ENCODE peak calls at places on chromosomes 7 and 10, in seven cellular contexts. R is foreskin keratinocyte; C is spleen; Q is naive thymus-derived CD4-positive, alpha-beta T cell; I is body of pancreas; V is DND-41; G is right atrium auricular region. U is an unnamed sample.

GRCh38 chr7:15783971-15784693 is 97.6 kb upstream of the MEOX2 start:
- DNase-seq in R (no peak), C (no peak), Q (no peak), V (no peak), G (no peak), I (no peak), U (no peak)

GRCh38 chr7:131553906-131554305 is 2.5 kb downstream of the PODXL start:
- DNase-seq in I (no peak), C (no peak), V (no peak), G (no peak), R (no peak), Q (no peak), U (no peak)

GRCh38 chr10:79149662-79150443 is 81.1 kb downstream of the ZMIZ1 start:
- DNase-seq in I (peak), Q (peak), V (peak), R (no peak), C (peak), G (peak), U (no peak)

GRCh38 chr7:11228515-11228914 is 254.8 kb downstream of the PHF14 start:
- DNase-seq in R (no peak), V (no peak), C (no peak), G (peak), Q (no peak), I (peak), U (no peak)

GRCh38 chr7:56063882-56064625 is at the start of gene SUMF2:
- DNase-seq in V (peak), Q (peak), I (peak), G (peak), R (peak), C (peak), U (no peak)

GRCh38 chr7:130593033-130593432 is 75.5 kb downstream of the COPG2 start:
- DNase-seq in R (no peak), G (no peak), Q (no peak), C (no peak), V (no peak), I (no peak), U (no peak)

GRCh38 chr7:98284335-98285036 is 3.0 kb downstream of the BRI3 start:
- DNase-seq in G (peak), V (no peak), I (peak), C (peak), R (no peak), Q (no peak), U (no peak)

GRCh38 chr7:38628630-38629385 is 2.4 kb downstream of the AMPH start:
- DNase-seq in C (no peak), R (no peak), Q (no peak), G (no peak), V (no peak), I (no peak), U (no peak)

GRCh38 chr10:110508806-110509544 is 11.3 kb downstream of the DUSP5 start:
- DNase-seq in G (no peak), I (no peak), V (no peak), C (no peak), R (no peak), Q (no peak), U (no peak)

GRCh38 chr7:139594911-139595476 is 71.5 kb downstream of the CLEC2L start:
- DNase-seq in C (no peak), G (peak), I (no peak), V (no peak), R (no peak), Q (no peak), U (no peak)

GRCh38 chr7:23353172-23353571 is 54.0 kb downstream of the MALSU1 start:
- DNase-seq in C (no peak), R (no peak), V (no peak), G (no peak), I (no peak), Q (no peak), U (no peak)

GRCh38 chr10:74930962-74931361 is 104.6 kb downstream of the KAT6B start:
- DNase-seq in C (no peak), V (no peak), R (no peak), G (no peak), I (no peak), Q (no peak), U (no peak)

GRCh38 chr7:105816270-105816843 is 60.0 kb downstream of the ATXN7L1 start:
- DNase-seq in C (no peak), R (no peak), V (no peak), G (no peak), I (no peak), Q (no peak), U (no peak)

GRCh38 chr7:130946110-130946509 is 212.1 kb upstream of the KLF14 start:
- DNase-seq in V (no peak), G (no peak), R (no peak), C (no peak), Q (no peak), I (no peak), U (no peak)

GRCh38 chr10:106551501-106551900 is 613.0 kb downstream of the SORCS1 start:
- DNase-seq in G (no peak), C (no peak), V (no peak), I (no peak), Q (no peak), R (no peak), U (no peak)

GRCh38 chr10:113643183-113643582 is 20.7 kb downstream of the NRAP start:
- DNase-seq in R (no peak), V (no peak), G (no peak), Q (no peak), I (no peak), C (no peak), U (no peak)

GRCh38 chr10:45646384-45647050 is 26.1 kb downstream of the ZFAND4 start:
- DNase-seq in C (no peak), V (no peak), G (no peak), I (no peak), Q (no peak), R (no peak), U (no peak)

GRCh38 chr10:45644527-45644926 is 28.0 kb downstream of the ZFAND4 start:
- DNase-seq in G (no peak), Q (no peak), C (no peak), V (no peak), R (no peak), I (no peak), U (no peak)

GRCh38 chr10:45652511-45652910 is 20.1 kb downstream of the ZFAND4 start:
- DNase-seq in G (no peak), Q (no peak), C (no peak), I (no peak), V (no peak), R (no peak), U (no peak)

GRCh38 chr10:45649296-45649695 is 23.3 kb downstream of the ZFAND4 start:
- DNase-seq in I (no peak), C (no peak), Q (no peak), G (no peak), V (no peak), R (no peak), U (no peak)

DNA sequence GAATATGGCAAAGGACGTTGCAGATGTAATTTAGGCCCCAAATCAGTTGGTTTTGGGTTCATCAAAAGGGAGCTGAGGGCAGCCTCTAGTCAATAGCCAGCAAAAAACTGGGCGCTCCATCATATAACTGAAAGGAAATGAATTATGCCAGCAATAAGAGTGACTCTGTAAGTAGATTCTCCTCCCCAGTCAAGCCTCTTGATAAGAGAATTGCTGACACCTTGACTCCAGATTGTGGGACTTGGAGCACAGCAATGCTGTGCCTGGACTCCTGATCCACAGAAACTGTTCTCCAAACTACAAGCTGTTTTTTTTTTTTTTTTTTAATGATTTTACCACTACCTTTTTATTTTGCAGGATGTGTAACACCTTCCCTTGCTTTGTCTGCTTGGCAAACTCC is 25.5 kb downstream of the ZFAND4 start:
- DNase-seq in V (no peak), G (no peak), Q (no peak), R (no peak), C (no peak), I (no peak), U (no peak)
- H3K27ac ChIP-seq in V (no peak), G (peak), Q (no peak), R (no peak), C (no peak), I (no peak), U (no peak)

DNA sequence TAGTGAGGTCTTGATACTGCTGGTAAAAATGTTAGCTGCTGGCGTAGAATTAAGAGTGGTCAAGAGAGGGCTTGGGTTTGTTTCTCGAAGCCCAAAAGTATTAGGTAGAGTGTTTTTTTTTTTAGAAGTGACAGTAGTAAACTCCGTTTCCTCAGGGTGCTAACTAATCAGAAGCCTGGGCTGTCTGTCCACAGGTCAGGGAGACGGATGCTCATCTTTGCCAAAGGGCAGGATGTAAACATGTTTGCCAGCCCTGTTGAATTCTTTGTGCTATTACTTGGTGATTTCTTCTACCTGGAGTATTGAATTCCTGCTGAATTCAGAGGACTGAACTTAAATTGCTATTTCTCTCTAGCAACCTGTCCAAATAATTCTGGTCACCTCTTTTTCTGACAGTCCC is 117.1 kb downstream of the SND1 start:
- DNase-seq in Q (no peak), R (no peak), G (no peak), I (no peak), C (no peak), V (no peak), U (no peak)
- H3K27ac ChIP-seq in Q (no peak), R (no peak), G (no peak), I (no peak), C (no peak), V (no peak), U (no peak)

DNA sequence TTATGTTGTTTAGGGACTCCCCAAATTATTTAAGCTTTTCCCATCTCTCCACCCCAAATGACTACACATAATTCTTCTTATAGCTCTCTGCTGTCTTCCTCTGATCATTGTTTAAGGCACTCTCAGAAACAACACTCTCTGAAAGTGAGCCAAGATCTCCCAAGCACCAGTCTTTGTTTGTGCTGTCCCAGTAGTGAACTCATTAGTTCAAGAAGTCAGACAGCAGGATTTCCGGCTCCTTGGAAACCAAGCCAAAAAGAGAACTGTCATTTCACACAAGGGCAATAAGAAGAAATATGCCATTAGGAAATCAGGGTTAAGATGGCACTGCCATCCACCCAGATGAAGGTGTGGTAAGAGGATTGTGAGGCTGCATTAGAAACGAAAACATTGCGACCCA is 83.1 kb downstream of the FZD1 start:
- DNase-seq in C (no peak), G (no peak), Q (no peak), V (no peak), I (peak), R (no peak), U (no peak)
- H3K27ac ChIP-seq in C (no peak), G (no peak), Q (no peak), V (no peak), I (no peak), R (no peak), U (no peak)

GRCh38 chr7:27177795-27178320 is 3.7 kb upstream of the HOXA10 start:
- DNase-seq in C (peak), I (no peak), R (no peak), Q (no peak), V (no peak), G (no peak), U (no peak)

GRCh38 chr7:27175626-27176342 is 1.7 kb upstream of the HOXA10 start:
- DNase-seq in Q (no peak), C (peak), R (no peak), V (no peak), I (no peak), G (no peak), U (no peak)

GRCh38 chr7:27176962-27177794 is 3.1 kb upstream of the HOXA10 start:
- DNase-seq in G (no peak), V (no peak), R (no peak), C (peak), Q (no peak), I (no peak), U (no peak)

GRCh38 chr7:27175005-27175625 is 995 bp upstream of the HOXA10 start:
- DNase-seq in G (no peak), Q (no peak), C (peak), R (no peak), V (no peak), I (no peak), U (peak)

DNA sequence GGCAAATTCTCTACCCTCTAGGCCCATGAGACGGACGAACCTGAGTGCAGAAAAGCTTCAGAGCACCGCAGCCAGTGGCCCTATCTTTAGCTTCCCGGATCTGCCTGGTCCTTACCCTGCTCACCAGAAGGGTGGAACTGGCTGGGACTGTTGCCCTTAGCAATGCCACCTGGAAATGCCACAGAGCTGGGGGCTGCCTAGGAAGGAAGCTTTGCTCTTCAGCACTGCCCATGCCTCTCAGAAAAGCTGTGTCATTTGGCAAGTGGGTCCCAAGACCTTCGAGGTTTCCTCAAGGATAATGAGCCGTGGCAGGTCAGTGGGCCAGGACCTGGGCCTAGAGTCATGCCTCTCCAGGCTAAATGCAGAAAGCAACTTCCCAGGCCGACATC is 2.2 kb upstream of the HOXA10 start:
- DNase-seq in I (no peak), V (no peak), R (no peak), Q (no peak), C (peak), G (no peak), U (no peak)
- H3K27ac ChIP-seq in I (no peak), V (no peak), R (no peak), Q (no peak), C (no peak), G (no peak), U (peak)

DNA sequence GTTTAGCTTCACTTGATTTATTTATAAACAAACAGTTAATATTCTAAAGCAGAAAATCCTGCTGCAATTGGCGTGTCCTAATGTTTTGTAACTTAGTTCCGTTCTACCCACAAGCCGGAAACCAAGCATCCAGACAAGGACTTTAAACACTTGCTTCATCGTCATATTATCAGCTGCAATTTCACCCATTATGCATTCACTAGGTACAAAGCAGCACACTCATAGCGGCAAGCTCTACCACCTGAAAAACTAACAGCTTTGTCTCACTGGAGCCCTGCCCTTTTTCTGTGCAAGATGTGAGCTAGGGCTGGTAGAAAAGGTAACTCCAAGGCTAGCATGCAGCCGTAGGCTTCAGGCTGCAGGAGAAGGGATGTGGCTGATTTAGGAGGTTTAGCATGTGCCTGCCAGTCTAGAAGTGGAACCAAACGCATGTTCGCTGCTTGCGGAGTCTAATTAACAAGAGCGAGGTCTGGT is 43.7 kb upstream of the BPGM start:
- DNase-seq in V (peak), C (no peak), Q (peak), G (no peak), I (peak), R (no peak), U (no peak)
- H3K27ac ChIP-seq in V (no peak), C (peak), Q (no peak), G (peak), I (no peak), R (no peak), U (no peak)

DNA sequence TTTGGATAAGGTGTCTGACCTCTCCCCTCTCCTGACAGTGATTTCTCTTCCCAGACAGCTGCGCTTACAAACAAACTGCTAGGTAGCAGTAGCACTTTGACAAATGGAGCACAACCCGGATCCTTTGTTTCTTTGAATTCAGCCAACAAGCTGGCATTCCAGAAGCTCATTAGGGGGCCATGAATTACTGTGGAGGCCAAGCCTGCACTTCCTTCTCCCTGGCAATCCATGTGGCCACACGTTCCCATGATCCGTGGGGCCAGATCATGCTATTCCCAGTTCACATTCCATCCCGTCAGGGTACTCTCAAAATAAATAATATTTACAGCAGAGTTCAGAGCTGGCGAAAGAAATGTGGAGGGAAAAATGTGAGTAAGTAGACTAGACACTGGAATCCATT is 172.4 kb downstream of the PRPF18 start:
- DNase-seq in R (no peak), G (no peak), V (no peak), Q (no peak), I (peak), C (no peak), U (no peak)
- H3K27ac ChIP-seq in R (peak), G (no peak), V (no peak), Q (no peak), I (peak), C (no peak), U (peak)

GRCh38 chr10:3529691-3530090 is 255.3 kb downstream of the KLF6 start:
- DNase-seq in Q (no peak), R (no peak), G (no peak), I (no peak), C (no peak), V (no peak), U (no peak)

GRCh38 chr10:3531097-3531645 is 253.8 kb downstream of the KLF6 start:
- DNase-seq in I (no peak), R (peak), C (no peak), G (no peak), Q (no peak), V (no peak), U (no peak)

GRCh38 chr10:3528823-3529222 is 256.2 kb downstream of the KLF6 start:
- DNase-seq in V (no peak), G (no peak), R (no peak), I (no peak), C (no peak), Q (no peak), U (no peak)

GRCh38 chr10:3531670-3532069 is 253.3 kb downstream of the KLF6 start:
- DNase-seq in G (no peak), R (no peak), C (no peak), V (no peak), Q (no peak), I (no peak), U (no peak)

DNA sequence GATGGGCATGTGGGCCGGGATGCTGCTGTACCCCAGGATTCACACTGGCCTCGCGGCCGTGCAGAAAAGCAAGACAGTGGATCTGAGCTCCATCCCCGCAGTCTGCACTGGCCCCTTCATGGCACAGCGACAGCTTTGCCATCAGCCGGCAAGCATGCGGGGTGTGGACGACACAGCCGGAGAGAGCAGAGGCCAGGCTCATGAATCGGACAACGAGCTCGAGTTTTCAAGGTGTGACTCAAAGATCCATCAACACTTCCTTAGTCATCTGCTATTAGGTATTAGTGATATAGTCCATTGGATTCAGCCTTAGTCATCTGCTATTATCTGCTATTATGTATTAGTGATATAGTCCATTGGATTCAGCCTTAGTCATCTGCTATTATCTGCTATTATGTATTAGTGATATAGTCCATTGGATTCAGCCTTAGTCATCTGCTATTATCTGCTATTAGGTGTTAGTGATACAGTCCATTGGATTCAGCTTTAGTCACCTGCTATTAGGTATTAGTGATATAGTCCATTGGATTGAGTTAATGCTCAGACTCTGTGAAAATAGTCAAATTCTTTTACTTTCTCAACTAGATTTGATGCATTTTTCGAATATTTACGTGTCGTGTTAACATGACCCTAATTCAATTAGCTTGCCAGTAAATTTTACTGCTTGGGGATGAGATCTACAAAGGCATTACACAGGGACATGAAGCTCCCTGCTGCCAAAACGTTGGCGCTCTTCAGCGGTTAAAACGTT is 254.5 kb downstream of the KLF6 start:
- DNase-seq in V (no peak), R (peak), Q (no peak), C (no peak), G (no peak), I (no peak), U (no peak)
- H3K27ac ChIP-seq in V (no peak), R (peak), Q (no peak), C (no peak), G (no peak), I (no peak), U (peak)

DNA sequence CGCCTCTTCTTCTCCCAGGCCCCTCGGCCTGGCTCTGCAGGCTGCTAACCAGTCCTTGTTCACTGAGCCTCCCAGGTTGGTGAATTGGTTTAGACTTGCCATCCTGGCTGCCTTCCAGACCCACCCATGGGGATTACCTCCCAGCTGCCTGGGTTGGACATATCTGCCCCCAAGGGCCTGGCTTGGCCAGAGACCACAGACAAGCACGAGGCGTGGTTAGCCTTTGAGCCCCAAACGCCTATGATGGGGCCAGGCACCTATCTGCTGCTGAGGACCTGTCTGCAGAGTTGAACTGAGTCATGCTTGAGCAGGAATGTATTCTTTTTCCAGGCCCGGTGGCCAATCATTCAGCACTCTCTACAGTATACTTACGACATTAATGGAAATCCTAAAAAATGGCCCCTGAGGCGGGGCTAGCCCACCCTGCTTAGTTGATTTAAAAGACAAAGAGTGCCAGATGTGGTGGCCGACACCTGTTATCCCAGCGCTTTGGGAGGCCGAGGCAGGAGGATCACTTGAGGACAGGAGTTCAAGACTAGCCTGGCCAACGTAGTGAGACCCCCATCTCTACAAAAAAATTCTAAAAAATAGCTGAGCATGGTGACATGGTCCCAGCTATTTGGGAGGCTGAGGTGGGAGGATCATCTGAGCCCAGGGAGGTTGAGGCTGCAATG is 361.5 kb downstream of the FRMD4A start:
- DNase-seq in V (no peak), R (peak), C (no peak), G (no peak), I (no peak), Q (no peak), U (peak)
- H3K27ac ChIP-seq in V (no peak), R (no peak), C (no peak), G (no peak), I (no peak), Q (no peak), U (no peak)